ENCODE peak calls at places on chromosomes 3 and 15, in nine cellular contexts. T is A549, F is ovary, U is upper lobe of left lung, P is tibial nerve, R is transverse colon, K is HepG2, G is K562, A is suprapubic skin. H is an unnamed sample.

GRCh38 chr15:40493089-40493840 is 22.5 kb downstream of the CHST14 start:
- DNase-seq in K (no peak), U (no peak), A (no peak), F (no peak), R (no peak), G (no peak), P (no peak), T (no peak), H (no peak)

GRCh38 chr3:126523745-126524428 is at the start of gene CHST13:
- DNase-seq in G (peak), A (no peak), K (peak), F (peak), P (no peak), R (peak), T (peak), U (peak), H (peak)

GRCh38 chr15:100940785-100941379 is 21.7 kb downstream of the LRRK1 start:
- DNase-seq in R (no peak), U (no peak), G (no peak), F (no peak), T (no peak), K (no peak), P (no peak), A (no peak), H (no peak)

GRCh38 chr15:101017935-101018849 is 99.0 kb downstream of the LRRK1 start:
- DNase-seq in R (peak), K (no peak), F (no peak), P (no peak), G (no peak), A (peak), U (no peak), T (no peak), H (peak)

GRCh38 chr3:39541442-39541841 is 74.0 kb downstream of the MOBP start:
- DNase-seq in G (no peak), T (no peak), U (no peak), K (no peak), P (no peak), F (no peak), A (no peak), R (no peak), H (no peak)

GRCh38 chr15:39312984-39313383 is 267.9 kb upstream of the THBS1 start:
- DNase-seq in R (peak), G (peak), K (peak), A (no peak), T (no peak), U (no peak), P (no peak), F (no peak), H (no peak)

GRCh38 chr3:101453966-101454365 is 59.0 kb downstream of the SENP7 start:
- DNase-seq in T (no peak), A (no peak), K (no peak), F (no peak), R (no peak), P (no peak), G (no peak), U (no peak), H (no peak)

GRCh38 chr3:197599089-197599765 is 43.5 kb upstream of the BDH1 start:
- DNase-seq in K (peak), R (peak), A (no peak), T (peak), U (peak), G (peak), F (peak), P (peak), H (peak)

GRCh38 chr15:36905908-36906307 is 194.4 kb downstream of the MEIS2 start:
- DNase-seq in A (no peak), U (no peak), T (no peak), R (no peak), P (no peak), G (no peak), F (no peak), K (no peak), H (no peak)

GRCh38 chr3:149970716-149971402 is at the start of gene PFN2:
- DNase-seq in K (peak), R (peak), P (peak), G (peak), F (peak), U (peak), A (no peak), T (peak), H (peak)

GRCh38 chr3:46607603-46608028 is 4.7 kb upstream of the FAM240A start:
- DNase-seq in T (no peak), A (no peak), P (no peak), F (no peak), U (no peak), R (no peak), G (peak), K (peak), H (no peak)

GRCh38 chr15:96593735-96594134 is 263.2 kb downstream of the NR2F2 start:
- DNase-seq in A (no peak), F (no peak), U (no peak), K (no peak), R (no peak), P (no peak), T (no peak), G (no peak), H (no peak)

GRCh38 chr3:128470134-128470915 is 3.6 kb upstream of the DNAJB8 start:
- DNase-seq in G (no peak), A (no peak), T (no peak), U (no peak), P (no peak), R (no peak), K (no peak), F (no peak), H (no peak)

GRCh38 chr3:145812396-145812795 is 348.6 kb downstream of the PLOD2 start:
- DNase-seq in R (no peak), K (no peak), A (no peak), P (no peak), T (no peak), G (no peak), F (no peak), U (no peak), H (no peak)

GRCh38 chr3:12046406-12046805 is 42.2 kb downstream of the SYN2 start:
- DNase-seq in A (no peak), K (no peak), R (no peak), F (no peak), G (no peak), U (no peak), P (no peak), T (peak), H (no peak)

GRCh38 chr15:72838311-72838731 is 54.8 kb upstream of the ADPGK start:
- DNase-seq in T (no peak), A (peak), U (no peak), K (no peak), G (no peak), R (no peak), P (no peak), F (no peak), H (no peak)

GRCh38 chr3:34619990-34620389 is 821.6 kb downstream of the PDCD6IP start:
- DNase-seq in P (no peak), K (no peak), A (no peak), G (no peak), F (no peak), U (no peak), R (no peak), T (no peak), H (no peak)

GRCh38 chr3:140186421-140186920 is 251.5 kb downstream of the CLSTN2 start:
- DNase-seq in A (no peak), G (no peak), P (no peak), K (no peak), R (no peak), T (no peak), F (no peak), U (no peak), H (no peak)

GRCh38 chr15:93965491-93965890 is 265.9 kb upstream of the MCTP2 start:
- DNase-seq in T (no peak), U (no peak), P (no peak), F (no peak), A (no peak), R (no peak), G (no peak), K (no peak), H (no peak)

GRCh38 chr15:76038512-76038911 is 21.3 kb upstream of the TMEM266 start:
- DNase-seq in U (no peak), R (no peak), F (no peak), A (no peak), K (no peak), T (no peak), P (no peak), G (no peak), H (no peak)

GRCh38 chr3:11226042-11226370 is 46.2 kb upstream of the ATG7 start:
- DNase-seq in U (no peak), A (no peak), T (no peak), R (peak), F (no peak), G (no peak), K (no peak), P (no peak), H (no peak)

GRCh38 chr3:73452731-73453130 is 172.0 kb downstream of the PDZRN3 start:
- DNase-seq in F (no peak), R (no peak), A (no peak), K (no peak), P (no peak), G (no peak), T (no peak), U (no peak), H (no peak)

GRCh38 chr3:158571969-158572765 is 1.2 kb downstream of the MLF1 start:
- DNase-seq in F (no peak), P (no peak), A (peak), U (no peak), K (no peak), T (no peak), R (no peak), G (no peak), H (no peak)

GRCh38 chr15:74140445-74140761 is 10.0 kb downstream of the ISLR2 start:
- DNase-seq in K (no peak), A (no peak), F (no peak), T (no peak), R (no peak), P (no peak), U (no peak), G (no peak), H (no peak)

GRCh38 chr3:117885046-117885445 is 1149.6 kb downstream of the IGSF11 start:
- DNase-seq in F (no peak), R (no peak), A (no peak), P (no peak), G (no peak), K (no peak), U (no peak), T (no peak), H (no peak)

GRCh38 chr3:130658666-130659065 is 88.0 kb downstream of the PIK3R4 start:
- DNase-seq in K (no peak), R (no peak), U (no peak), G (no peak), T (no peak), A (no peak), P (no peak), F (peak), H (no peak)

GRCh38 chr3:170692720-170693119 is 106.8 kb upstream of the SLC7A14 start:
- DNase-seq in U (no peak), A (no peak), K (no peak), G (no peak), F (no peak), T (no peak), P (no peak), R (no peak), H (no peak)

GRCh38 chr3:901953-902778 is 190.7 kb upstream of the CNTN6 start:
- DNase-seq in G (peak), T (peak), K (no peak), A (no peak), P (no peak), U (no peak), R (no peak), F (no peak), H (no peak)

GRCh38 chr3:125200731-125201139 is 11.8 kb downstream of the SLC12A8 start:
- DNase-seq in K (peak), T (no peak), P (no peak), F (no peak), U (no peak), A (no peak), G (no peak), R (no peak), H (no peak)

GRCh38 chr3:156551261-156551660 is 3.7 kb downstream of the SSR3 start:
- DNase-seq in A (no peak), R (no peak), P (no peak), K (no peak), F (no peak), G (no peak), U (no peak), T (no peak), H (no peak)

GRCh38 chr3:65473746-65474145 is 565.0 kb downstream of the MAGI1 start:
- DNase-seq in G (no peak), R (no peak), T (no peak), F (no peak), U (no peak), P (no peak), A (no peak), K (no peak), H (no peak)

DNA sequence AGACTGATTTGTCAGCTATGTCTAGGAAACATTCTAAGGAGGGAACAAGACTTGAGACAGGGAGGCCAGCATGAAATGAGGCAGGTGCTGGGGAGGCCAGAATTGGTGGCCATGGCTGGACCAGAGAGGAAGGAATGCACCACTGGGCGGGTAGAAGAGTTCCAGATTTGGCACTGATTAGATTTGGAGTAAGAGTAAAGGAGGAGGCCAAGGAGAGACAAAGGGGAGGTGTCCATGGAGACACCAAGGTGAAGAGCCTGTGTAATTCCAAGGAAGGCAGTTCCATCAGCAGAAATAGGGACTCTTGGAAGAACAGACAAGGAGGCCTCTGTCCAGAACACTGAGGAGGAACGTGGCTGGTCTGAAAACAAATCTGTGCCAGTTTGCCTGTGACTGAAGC is 1.8 kb downstream of the ARNT2 start:
- DNase-seq in T (no peak), F (no peak), G (no peak), K (no peak), R (no peak), A (no peak), U (no peak), P (no peak), H (no peak)
- TF ChIP-seq POLR2A in T (no peak), F (no peak), G (no peak), K (no peak), R (no peak), A (no peak), U (no peak), P (no peak), H (no peak)

DNA sequence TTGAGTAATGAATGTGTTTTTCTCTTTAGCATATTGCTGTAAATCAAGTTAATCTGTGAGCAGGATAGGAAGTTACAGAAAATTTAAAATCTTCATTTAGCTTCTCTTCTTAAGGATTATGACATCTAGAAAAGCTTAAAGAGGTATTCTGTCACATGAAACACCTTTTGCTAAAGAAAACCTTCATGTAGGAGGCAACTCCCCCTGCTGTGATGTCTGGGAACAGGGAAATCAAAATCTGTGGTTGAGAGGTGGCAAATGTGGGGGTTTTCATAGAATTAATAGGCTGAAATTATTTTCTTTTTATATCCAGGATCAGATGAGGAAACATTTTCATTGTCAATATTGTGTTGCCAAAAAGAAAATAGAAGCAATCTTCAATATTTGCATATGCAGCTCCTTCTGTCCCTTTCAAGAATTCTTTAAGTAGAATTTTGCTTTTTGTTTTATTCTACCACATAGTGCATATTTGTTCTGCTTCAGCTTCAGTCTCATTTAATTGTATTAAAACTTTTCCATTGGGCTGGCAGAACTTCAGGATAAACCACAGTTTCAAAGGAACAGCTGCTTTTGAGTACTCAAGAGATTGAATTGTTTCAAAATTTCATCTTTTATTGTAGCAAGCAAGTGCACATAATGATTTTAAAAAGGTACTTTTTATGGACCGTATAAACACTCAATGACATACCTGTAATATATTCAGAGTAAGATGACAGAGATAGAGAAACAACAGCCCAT is 128.4 kb downstream of the RAP2B start:
- DNase-seq in R (no peak), K (no peak), P (no peak), T (peak), F (no peak), A (no peak), U (no peak), G (peak), H (no peak)
- TF ChIP-seq EP300 in R (no peak), K (no peak), P (no peak), T (no peak), F (no peak), A (no peak), U (no peak), G (no peak), H (no peak)

GRCh38 chr3:10198761-10199688 is 34.3 kb downstream of the IRAK2 start:
- DNase-seq in T (peak), U (no peak), A (no peak), K (peak), R (peak), F (no peak), G (peak), P (no peak), H (no peak)
- TF ChIP-seq POLR2A in T (no peak), U (no peak), A (no peak), K (no peak), R (no peak), F (no peak), G (no peak), P (no peak), H (no peak)

DNA sequence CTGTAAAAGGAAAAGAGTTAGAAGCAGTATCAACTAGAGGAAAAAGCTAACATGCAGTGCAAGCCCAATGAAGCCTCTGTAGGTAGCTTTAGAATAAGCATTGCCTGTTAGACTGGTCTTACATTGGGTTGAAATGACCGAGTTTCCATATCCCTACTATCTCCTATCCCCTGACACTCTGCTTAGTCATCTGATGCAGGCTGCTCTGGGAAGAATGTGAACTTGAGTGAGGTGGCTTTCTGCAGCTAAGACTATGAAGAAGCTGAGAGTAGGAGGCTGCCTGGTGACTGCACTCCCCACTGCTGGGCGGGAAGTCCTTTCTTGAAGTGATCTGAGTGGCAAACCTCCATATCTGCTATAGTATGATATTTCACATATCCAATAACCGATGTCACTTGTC is 64.7 kb downstream of the OXSM start:
- DNase-seq in P (no peak), G (peak), R (no peak), T (peak), U (no peak), F (no peak), K (no peak), A (no peak), H (no peak)
- TF ChIP-seq EP300 in P (no peak), G (no peak), R (no peak), T (no peak), U (no peak), F (no peak), K (no peak), A (no peak), H (no peak)

GRCh38 chr3:5021571-5022092 is 42.4 kb downstream of the BHLHE40 start:
- DNase-seq in K (peak), R (no peak), G (peak), A (no peak), U (no peak), F (no peak), P (no peak), T (peak), H (no peak)

GRCh38 chr3:5023777-5024346 is 44.6 kb downstream of the BHLHE40 start:
- DNase-seq in F (no peak), P (no peak), T (no peak), U (no peak), G (no peak), A (no peak), K (no peak), R (no peak), H (peak)

GRCh38 chr3:5021116-5021515 is 41.9 kb downstream of the BHLHE40 start:
- DNase-seq in K (no peak), G (no peak), A (no peak), F (no peak), U (no peak), T (no peak), R (no peak), P (no peak), H (no peak)

GRCh38 chr3:5022966-5023776 is 43.9 kb downstream of the BHLHE40 start:
- DNase-seq in U (no peak), K (peak), F (peak), P (no peak), R (no peak), T (peak), A (no peak), G (peak), H (peak)

GRCh38 chr3:5022187-5022965 is 43.1 kb downstream of the BHLHE40 start:
- DNase-seq in P (no peak), K (peak), A (no peak), R (no peak), U (no peak), T (no peak), F (no peak), G (no peak), H (no peak)
- TF ChIP-seq POLR2A in P (no peak), K (no peak), A (no peak), R (no peak), U (no peak), T (no peak), F (no peak), G (no peak), H (no peak)

GRCh38 chr3:9214599-9214998 is 34.8 kb downstream of the SRGAP3 start:
- DNase-seq in G (no peak), R (no peak), T (no peak), F (no peak), U (no peak), P (no peak), K (no peak), A (no peak), H (no peak)
- TF ChIP-seq EP300 in G (no peak), R (no peak), T (no peak), F (no peak), U (no peak), P (no peak), K (no peak), A (no peak), H (no peak)

GRCh38 chr3:52350981-52351761 is 35.1 kb downstream of the DNAH1 start:
- DNase-seq in A (no peak), G (no peak), K (no peak), T (no peak), R (no peak), U (peak), F (no peak), P (no peak), H (no peak)
- TF ChIP-seq POLR2A in A (no peak), G (no peak), K (no peak), T (no peak), R (no peak), U (no peak), F (no peak), P (no peak), H (no peak)

DNA sequence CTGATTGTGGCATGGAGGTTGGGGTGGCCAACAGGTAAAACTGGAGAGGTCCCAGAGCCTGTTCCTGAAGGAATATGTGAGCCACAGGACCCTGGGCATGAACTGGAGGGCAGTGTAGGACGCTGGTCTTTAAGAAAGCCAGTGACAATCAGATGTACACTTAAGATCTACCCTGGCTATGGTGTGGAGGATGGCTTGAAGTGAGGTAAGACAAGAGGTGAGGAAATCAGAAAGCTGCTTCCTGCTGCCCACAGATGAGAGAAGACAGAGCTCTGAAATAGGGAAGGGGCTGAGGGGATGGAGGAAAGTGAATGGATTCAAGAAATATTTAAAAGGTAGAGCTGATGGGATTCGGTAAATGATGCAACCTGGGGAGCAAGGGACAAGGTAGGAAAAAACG is 22.7 kb upstream of the KLHL6 start:
- DNase-seq in U (no peak), P (no peak), A (no peak), G (no peak), K (no peak), T (no peak), R (no peak), F (no peak), H (no peak)
- TF ChIP-seq EP300 in U (no peak), P (no peak), A (no peak), G (no peak), K (no peak), T (no peak), R (no peak), F (no peak), H (no peak)

GRCh38 chr15:66931768-66932633 is 133.4 kb upstream of the SMAD3 start:
- DNase-seq in G (peak), K (peak), A (peak), F (no peak), U (no peak), P (no peak), R (peak), T (peak), H (peak)
- TF ChIP-seq POLR2A in G (no peak), K (no peak), A (no peak), F (no peak), U (no peak), P (no peak), R (no peak), T (no peak), H (no peak)

H was measured in sigmoid colon.